ENCODE peak calls at places on chromosomes 1 and 21, in six cellular contexts. E, W, L, H, Y and P are unnamed samples.

GRCh38 chr1:83102630-83103071 is 896.3 kb downstream of the TTLL7 start:
- DNase-seq in E (no peak), W (no peak), L (no peak), H (no peak), Y (no peak), P (no peak)

GRCh38 chr21:35593000-35593502 is 467.3 kb downstream of the SETD4 start:
- DNase-seq in E (no peak), W (no peak), L (no peak), H (no peak), Y (no peak), P (peak; percentile 52)

GRCh38 chr1:15952317-15953258 is 23.3 kb downstream of the ZBTB17 start:
- DNase-seq in E (no peak), W (no peak), L (peak; percentile 97), H (peak; percentile 38), Y (no peak), P (peak; percentile 93)

GRCh38 chr1:217495249-217495648 is 135.6 kb downstream of the GPATCH2 start:
- DNase-seq in E (peak; percentile 23), W (no peak), L (no peak), H (no peak), Y (no peak), P (no peak)

GRCh38 chr1:21577324-21577723 is 68.1 kb downstream of the ALPL start:
- DNase-seq in E (no peak), W (no peak), L (no peak), H (no peak), Y (no peak), P (no peak)

GRCh38 chr1:78587213-78587612 is 33.0 kb upstream of the IFI44L start:
- DNase-seq in E (no peak), W (no peak), L (no peak), H (no peak), Y (no peak), P (no peak)

GRCh38 chr1:28509705-28510349 is 4.0 kb downstream of the RCC1 start:
- DNase-seq in E (no peak), W (no peak), L (peak; percentile 61), H (no peak), Y (no peak), P (no peak)

GRCh38 chr1:186014370-186015030 is 280.3 kb downstream of the HMCN1 start:
- DNase-seq in E (no peak), W (no peak), L (no peak), H (no peak), Y (no peak), P (peak; percentile 7)

GRCh38 chr1:24963099-24963872 is 33.2 kb upstream of the RUNX3 start:
- DNase-seq in E (no peak), W (no peak), L (no peak), H (no peak), Y (no peak), P (no peak)

GRCh38 chr1:27357281-27358037 is 9.3 kb downstream of the MAP3K6 start:
- DNase-seq in E (no peak), W (peak; percentile 73), L (peak; percentile 85), H (no peak), Y (peak; percentile 43), P (peak; percentile 57)

GRCh38 chr1:197210426-197210825 is 57.6 kb upstream of the CRB1 start:
- DNase-seq in E (no peak), W (no peak), L (no peak), H (no peak), Y (no peak), P (no peak)

GRCh38 chr21:23093259-23093658 is 2095.1 kb downstream of the NCAM2 start:
- DNase-seq in E (no peak), W (no peak), L (no peak), H (no peak), Y (no peak), P (no peak)

GRCh38 chr1:183379951-183380350 is 38.2 kb downstream of the NMNAT2 start:
- DNase-seq in E (no peak), W (no peak), L (no peak), H (no peak), Y (no peak), P (no peak)

GRCh38 chr1:13667696-13668095 is 32.3 kb upstream of the PRDM2 start:
- DNase-seq in E (peak; percentile 33), W (no peak), L (no peak), H (no peak), Y (no peak), P (no peak)

GRCh38 chr21:34576043-34576466 is 38.9 kb downstream of the RCAN1 start:
- DNase-seq in E (no peak), W (no peak), L (no peak), H (no peak), Y (no peak), P (no peak)

GRCh38 chr1:27445177-27445936 is 44.6 kb downstream of the WASF2 start:
- DNase-seq in E (no peak), W (no peak), L (no peak), H (no peak), Y (peak; percentile 14), P (no peak)

GRCh38 chr1:98981917-98982513 is 22.6 kb downstream of the PLPPR5 start:
- DNase-seq in E (no peak), W (no peak), L (no peak), H (no peak), Y (no peak), P (peak; percentile 27)

GRCh38 chr1:117416546-117417117 is 49.4 kb downstream of the MAN1A2 start:
- DNase-seq in E (no peak), W (no peak), L (peak; percentile 49), H (no peak), Y (no peak), P (peak; percentile 28)

GRCh38 chr1:26537951-26538352 is 8.4 kb downstream of the RPS6KA1 start:
- DNase-seq in E (no peak), W (no peak), L (peak; percentile 58), H (no peak), Y (peak; percentile 39), P (no peak)

GRCh38 chr1:21956720-21957552 is 19.8 kb upstream of the HSPG2 start:
- DNase-seq in E (no peak), W (no peak), L (peak; percentile 45), H (no peak), Y (no peak), P (peak; percentile 89)

GRCh38 chr1:24190970-24191570 is 4.0 kb upstream of the IFNLR1 start:
- DNase-seq in E (peak; percentile 80), W (no peak), L (no peak), H (no peak), Y (no peak), P (no peak)

GRCh38 chr1:89125571-89126233 is at the start of gene GBP2:
- DNase-seq in E (peak; percentile 30), W (no peak), L (peak; percentile 27), H (no peak), Y (peak; percentile 66), P (peak; percentile 85)

GRCh38 chr1:222769968-222770620 is 33.1 kb downstream of the FAM177B start:
- DNase-seq in E (no peak), W (no peak), L (no peak), H (no peak), Y (no peak), P (peak; percentile 57)

GRCh38 chr1:24713176-24713575 is 32.1 kb upstream of the CLIC4 start:
- DNase-seq in E (no peak), W (no peak), L (no peak), H (no peak), Y (no peak), P (no peak)

GRCh38 chr1:41927118-41927517 is 8.4 kb upstream of the HIVEP3 start:
- DNase-seq in E (no peak), W (no peak), L (no peak), H (no peak), Y (no peak), P (no peak)

GRCh38 chr1:47416319-47417128 is 439 bp downstream of the FOXE3 start:
- DNase-seq in E (no peak), W (no peak), L (no peak), H (no peak), Y (no peak), P (peak; percentile 6)

GRCh38 chr21:25708467-25709065 is 26.1 kb downstream of the ATP5PF start:
- DNase-seq in E (no peak), W (no peak), L (peak; percentile 58), H (peak; percentile 26), Y (peak; percentile 18), P (peak; percentile 56)

GRCh38 chr1:217453816-217454215 is 177.1 kb downstream of the GPATCH2 start:
- DNase-seq in E (no peak), W (no peak), L (no peak), H (no peak), Y (no peak), P (no peak)

GRCh38 chr1:200970771-200971427 is 52.6 kb downstream of the KIF21B start:
- DNase-seq in E (no peak), W (no peak), L (no peak), H (no peak), Y (no peak), P (no peak)
- TF ChIP-seq POLR2A in E (no peak), W (no peak), L (no peak), H (no peak), Y (no peak), P (no peak)

DNA sequence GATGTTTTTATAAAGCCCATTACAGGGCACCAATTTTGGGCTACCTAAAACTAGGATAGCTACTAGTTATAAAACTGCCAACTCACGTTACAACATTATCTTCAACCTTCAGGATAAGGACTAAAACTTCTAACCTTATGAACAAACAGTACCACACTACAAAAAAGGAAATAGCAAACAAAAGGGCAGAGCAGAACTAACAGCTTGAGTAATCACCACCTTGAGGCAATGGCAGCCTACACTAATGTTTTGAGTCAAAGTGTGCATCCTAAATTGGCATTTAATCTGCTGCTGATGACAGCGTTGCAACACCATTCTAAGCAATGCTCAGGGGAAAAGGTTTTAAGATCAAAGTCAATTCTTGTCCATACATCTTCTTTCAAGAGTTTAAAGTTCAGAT is 27.2 kb downstream of the PTP4A2 start:
- DNase-seq in E (peak; percentile 64), W (no peak), L (no peak), H (no peak), Y (peak; percentile 77), P (no peak)
- H3K79me2 ChIP-seq in E (peaks cover 55% of the 10 kb centered on the region), W (no peaks in the 10 kb centered on the region), L (peaks cover 67% of the 10 kb centered on the region), H (peaks cover 72% of the 10 kb centered on the region), Y (peaks cover 12% of the 10 kb centered on the region), P (peaks cover 47% of the 10 kb centered on the region)

GRCh38 chr1:204976666-204977065 is 66.3 kb upstream of the CNTN2 start:
- DNase-seq in E (no peak), W (no peak), L (no peak), H (no peak), Y (no peak), P (no peak)
- H3K4me2 ChIP-seq in E (no peak overlapping the region), W (no peak overlapping the region), L (no peak overlapping the region), H (no peak overlapping the region), Y (no peak overlapping the region), P (no peak overlapping the region)

DNA sequence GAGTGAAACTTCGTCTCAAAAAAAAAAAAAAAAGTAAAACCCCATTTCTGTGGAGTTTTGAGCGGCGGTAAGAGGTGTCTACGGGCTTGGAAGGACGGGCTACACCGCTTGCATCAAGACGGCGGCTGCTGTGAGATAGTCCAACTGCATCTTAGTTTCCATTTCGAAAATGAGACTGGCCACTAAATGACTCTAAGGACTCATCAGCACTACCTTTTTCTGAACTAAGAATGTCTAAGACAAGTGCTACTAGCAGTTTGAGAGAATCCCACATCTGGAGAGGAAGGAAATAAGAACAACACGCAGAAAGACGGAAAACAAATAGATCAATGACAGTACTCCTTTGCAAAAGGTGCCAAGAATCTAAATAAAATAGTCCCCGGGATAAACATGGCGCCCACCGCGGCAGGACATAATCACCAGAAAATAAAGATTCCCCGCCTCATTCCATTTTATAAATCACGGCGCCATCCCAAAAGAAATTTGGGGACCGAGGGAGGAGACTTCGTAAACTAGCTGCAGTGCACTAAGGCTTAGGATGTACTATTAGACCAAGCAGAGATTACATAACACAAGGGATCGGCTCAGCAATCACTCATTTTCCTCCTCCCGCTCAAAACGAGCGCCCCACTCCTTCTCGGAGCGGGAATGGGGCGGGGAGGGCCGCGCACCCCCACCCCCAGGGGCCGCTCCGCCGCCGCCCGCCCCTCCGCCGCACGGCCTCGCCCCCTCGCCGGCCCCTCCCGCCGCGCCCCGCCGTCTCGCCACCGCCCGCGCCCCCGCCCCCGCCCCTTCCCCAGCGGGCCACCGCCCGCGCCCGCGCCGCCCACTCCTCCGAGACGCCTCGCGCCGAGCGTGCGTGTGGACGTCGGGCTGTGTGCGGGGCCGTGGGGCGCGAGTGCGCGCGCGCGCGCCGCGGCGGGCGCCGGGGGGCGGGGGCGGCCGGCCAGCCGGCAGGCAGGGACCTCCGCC is 1.1 kb downstream of the POGZ start:
- DNase-seq in E (peak; percentile 37), W (no peak), L (peak; percentile 77), H (peak; percentile 61), Y (peak; percentile 58), P (peak; percentile 74)
- TF ChIP-seq POLR2A in E (peak; percentile 15), W (no peak), L (peak; percentile 44), H (no peak), Y (peak; percentile 36), P (no peak)